ENCODE peak calls at places on chromosomes 2 and 18, in ten cellular contexts. H is RWPE1, G is MCF 10A, Z is B cell, I is BJ, E is GM23338, J is K562, B is breast epithelium, P is GM20000, Q is GM13976. Y is an unnamed sample.
A peak's percentile ranks its signal among the peaks of the same experiment; 100 is the strongest.

GRCh38 chr18:40243592-40243991 is 1711.4 kb upstream of the PIK3C3 start:
- DNase-seq in Z (no peak), I (no peak), B (no peak), G (no peak), J (no peak), P (no peak), Q (no peak), H (no peak), E (no peak), Y (no peak)

GRCh38 chr2:158932246-158932645 is 36.2 kb upstream of the TANC1 start:
- DNase-seq in P (no peak), Z (no peak), G (no peak), J (no peak), I (no peak), B (no peak), H (no peak), E (no peak), Q (no peak), Y (no peak)

GRCh38 chr2:39455826-39456225 is 18.7 kb upstream of the MAP4K3 start:
- DNase-seq in Q (no peak), P (no peak), B (no peak), E (no peak), H (no peak), G (no peak), J (no peak), Z (no peak), I (no peak), Y (no peak)

GRCh38 chr18:55296761-55297160 is 291.2 kb downstream of the TCF4 start:
- DNase-seq in B (no peak), I (no peak), P (no peak), G (no peak), E (no peak), H (no peak), J (no peak), Q (no peak), Z (no peak), Y (no peak)

GRCh38 chr2:37477921-37478320 is 133.5 kb downstream of the QPCT start:
- DNase-seq in G (no peak), J (no peak), P (no peak), Z (no peak), Q (no peak), I (no peak), H (no peak), B (no peak), E (no peak), Y (no peak)

GRCh38 chr2:10447300-10448207 is 573 bp downstream of the ODC1 start:
- DNase-seq in J (peak; percentile 82), I (no peak), Q (peak; percentile 81), H (no peak), G (peak; percentile 49), E (peak; percentile 64), Z (peak; percentile 68), B (no peak), P (peak; percentile 85), Y (peak; percentile 43)

GRCh38 chr2:101446869-101447268 is 28.0 kb downstream of the RFX8 start:
- DNase-seq in J (no peak), E (no peak), Q (no peak), B (no peak), G (peak; percentile 62), Z (no peak), H (peak; percentile 34), I (peak; percentile 66), P (no peak), Y (no peak)

GRCh38 chr18:78965917-78966878 is 13.4 kb upstream of the SALL3 start:
- DNase-seq in J (no peak), I (no peak), G (no peak), E (no peak), P (no peak), Q (no peak), Z (no peak), B (no peak), H (no peak), Y (no peak)

GRCh38 chr18:28189400-28190239 is 12.7 kb upstream of the CDH2 start:
- DNase-seq in Z (no peak), J (peak; percentile 38), I (no peak), P (peak; percentile 35), Q (peak; percentile 35), B (no peak), G (peak; percentile 70), H (no peak), E (peak; percentile 89), Y (peak; percentile 27)

GRCh38 chr2:54570925-54571694 is 115.0 kb downstream of the SPTBN1 start:
- DNase-seq in G (peak; percentile 87), Q (peak; percentile 61), J (no peak), P (peak; percentile 65), I (peak; percentile 67), E (no peak), B (no peak), H (peak; percentile 77), Z (peak; percentile 74), Y (no peak)

DNA sequence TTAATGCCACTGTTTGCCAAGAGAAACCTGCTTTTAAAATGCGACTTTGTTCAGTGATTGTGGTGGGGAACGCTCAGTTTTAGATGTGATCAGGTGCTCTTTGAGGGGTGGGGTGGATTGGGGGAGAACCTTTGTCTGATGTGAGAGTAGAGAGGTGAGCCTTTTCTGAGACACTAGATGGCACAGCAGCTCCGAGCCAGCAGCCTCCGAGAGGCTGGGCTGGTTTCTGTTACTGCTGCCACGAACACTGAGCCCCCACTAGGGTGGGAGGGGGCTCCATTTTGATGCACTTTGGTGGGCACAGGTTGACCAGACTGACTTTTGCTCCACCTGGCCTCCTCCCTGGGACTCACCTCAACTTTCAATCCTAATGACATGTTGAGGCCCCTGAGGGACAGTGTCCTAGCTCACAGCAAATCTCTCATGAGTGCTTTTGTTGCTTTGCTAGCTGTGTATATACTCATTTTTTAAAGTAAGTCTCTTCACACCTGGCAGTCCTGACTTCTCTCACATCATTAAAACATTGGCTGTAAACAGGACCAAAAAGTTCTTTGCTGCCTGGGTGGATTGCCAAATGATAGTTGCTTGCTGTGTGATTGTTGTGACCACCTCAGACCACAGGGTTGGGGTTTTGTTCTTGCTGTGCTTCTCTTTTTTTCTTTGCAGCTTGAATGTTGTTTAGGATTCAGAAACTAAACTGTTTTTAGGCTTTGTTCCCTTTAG is 98.2 kb upstream of the MAP3K20 start:
- DNase-seq in I (no peak), Z (no peak), Q (no peak), B (no peak), J (no peak), P (no peak), H (no peak), G (no peak), E (peak; percentile 53), Y (no peak)
- TF ChIP-seq CTCF in I (peak; percentile 26), Z (no peak), Q (no peak), B (peak; percentile 46), J (peak; percentile 29), P (no peak), H (no peak), G (no peak), E (peak; percentile 20), Y (no peak)

DNA sequence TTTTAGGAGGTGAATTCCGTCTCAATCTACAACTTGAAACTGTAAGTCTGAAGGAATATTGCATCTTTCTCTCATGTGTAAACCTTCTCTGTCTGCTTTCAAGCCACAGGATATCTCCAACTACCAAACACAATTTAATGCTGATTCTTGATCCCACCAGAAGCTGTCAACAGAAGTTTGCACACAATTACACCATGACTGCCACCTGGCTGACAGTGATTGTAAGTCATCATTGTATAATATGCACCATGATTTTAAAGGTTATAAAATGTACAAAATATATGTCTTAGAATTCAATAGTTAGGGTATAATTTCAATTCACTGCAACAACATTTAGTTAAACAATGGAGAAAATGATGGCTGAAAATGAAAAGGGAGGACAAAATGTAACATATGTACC is 18.4 kb downstream of the PREPL start:
- DNase-seq in P (no peak), Z (no peak), J (no peak), I (no peak), Q (no peak), H (peak; percentile 6), B (no peak), E (peak; percentile 36), G (peak; percentile 25), Y (no peak)
- TF ChIP-seq CTCF in P (peak; percentile 1), Z (peak; percentile 57), J (peak; percentile 45), I (peak; percentile 17), Q (peak; percentile 32), H (peak; percentile 26), B (no peak), E (peak; percentile 57), G (peak; percentile 36), Y (peak; percentile 8)

DNA sequence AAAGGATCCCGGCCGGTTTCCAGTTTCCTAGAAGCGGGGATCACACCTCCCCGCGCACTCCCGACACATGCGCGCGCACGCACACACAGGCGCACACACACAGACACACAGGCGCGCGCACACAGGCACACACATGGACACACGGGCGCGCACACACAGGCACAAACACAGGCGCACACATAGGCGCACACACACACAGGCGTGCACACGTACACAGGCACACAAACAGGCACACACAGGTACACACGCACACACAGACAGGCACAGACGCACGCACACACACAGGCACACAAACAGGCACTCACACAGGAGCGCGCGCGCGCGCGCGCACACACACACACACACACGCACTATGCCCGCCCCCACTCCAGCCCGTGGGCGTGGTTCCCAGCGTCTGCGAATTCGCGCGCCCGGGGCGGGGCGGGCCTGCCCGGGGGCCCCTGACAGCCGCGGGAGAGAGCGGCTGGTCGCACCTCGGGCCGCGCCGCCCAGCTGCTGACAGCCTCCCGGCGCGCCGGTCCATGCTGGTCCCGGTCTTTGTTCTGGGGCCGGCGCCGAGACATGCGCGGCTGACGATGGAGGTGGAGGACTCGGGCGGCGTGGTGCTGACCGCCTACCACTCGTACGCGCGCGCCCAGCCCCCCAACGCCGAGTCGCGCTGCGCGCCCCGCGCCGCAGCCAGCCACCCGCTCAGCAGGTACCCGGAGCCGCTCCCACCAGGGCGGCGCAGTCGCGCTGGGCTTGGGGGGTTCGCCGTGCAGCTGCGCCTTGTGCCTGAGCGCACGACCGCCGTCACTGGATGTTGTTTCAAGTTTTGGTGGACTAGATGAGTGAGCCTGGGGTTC is at the start of gene ARHGAP28:
- DNase-seq in H (peak; percentile 41), Q (peak; percentile 46), E (peak; percentile 86), B (peak; percentile 62), J (peak; percentile 88), P (peak; percentile 54), G (peak; percentile 80), I (peak; percentile 77), Z (no peak), Y (peak; percentile 90)
- TF ChIP-seq CTCF in H (peak; percentile 17), Q (no peak), E (peak; percentile 36), B (no peak), J (peak; percentile 74), P (no peak), G (no peak), I (peak; percentile 28), Z (no peak), Y (no peak)

GRCh38 chr2:204074434-204074833 is 137.9 kb downstream of the ICOS start:
- DNase-seq in E (no peak), Q (no peak), P (no peak), I (no peak), H (no peak), Z (no peak), B (no peak), G (no peak), J (no peak), Y (no peak)

GRCh38 chr2:204069804-204070203 is 133.2 kb downstream of the ICOS start:
- DNase-seq in B (no peak), P (no peak), H (no peak), Z (no peak), I (no peak), G (no peak), E (no peak), Q (no peak), J (no peak), Y (no peak)

GRCh38 chr2:204078003-204078698 is 141.6 kb downstream of the ICOS start:
- DNase-seq in P (no peak), I (no peak), J (no peak), B (no peak), Q (no peak), H (no peak), Z (no peak), E (no peak), G (no peak), Y (no peak)

GRCh38 chr2:204072443-204073324 is 136.1 kb downstream of the ICOS start:
- DNase-seq in Z (no peak), B (no peak), G (peak; percentile 59), I (no peak), J (peak; percentile 49), P (peak; percentile 52), H (no peak), E (peak; percentile 84), Q (peak; percentile 36), Y (peak; percentile 57)
- TF ChIP-seq CTCF in Z (no peak), B (no peak), G (peak; percentile 17), I (peak; percentile 43), J (peak; percentile 31), P (peak; percentile 63), H (no peak), E (peak; percentile 84), Q (peak; percentile 59), Y (peak; percentile 58)

Y was measured in glutamatergic neuron.